ENCODE peak calls at places on chromosomes 7 and 10, in eight cellular contexts. T, J, V, Q, U, Z, G and O are unnamed samples.

GRCh38 chr10:62619409-62619730 is 185.2 kb upstream of the ADO start:
- DNase-seq in T (no peak), J (no peak), V (no peak), Q (no peak), U (no peak), Z (no peak), G (no peak), O (no peak)

GRCh38 chr7:117296066-117296465 is 26.8 kb downstream of the WNT2 start:
- DNase-seq in T (no peak), J (no peak), V (no peak), Q (no peak), U (no peak), Z (no peak), G (peak; percentile 66), O (no peak)

GRCh38 chr7:116322541-116322940 is 112.2 kb downstream of the TES start:
- DNase-seq in T (no peak), J (no peak), V (peak; percentile 64), Q (no peak), U (no peak), Z (no peak), G (no peak), O (no peak)

GRCh38 chr10:75043256-75044121 is 68.0 kb upstream of the SAMD8 start:
- DNase-seq in T (peak; percentile 46), J (no peak), V (no peak), Q (no peak), U (no peak), Z (no peak), G (no peak), O (no peak)

GRCh38 chr7:45177801-45178200 is 20.2 kb downstream of the RAMP3 start:
- DNase-seq in T (no peak), J (peak; percentile 7), V (no peak), Q (no peak), U (no peak), Z (no peak), G (no peak), O (no peak)

GRCh38 chr10:72013202-72013945 is 49.2 kb downstream of the CHST3 start:
- DNase-seq in T (no peak), J (peak; percentile 86), V (no peak), Q (no peak), U (no peak), Z (no peak), G (no peak), O (no peak)

GRCh38 chr10:83713423-83713822 is 425.9 kb upstream of the GHITM start:
- DNase-seq in T (no peak), J (no peak), V (no peak), Q (no peak), U (no peak), Z (no peak), G (no peak), O (no peak)

GRCh38 chr7:44759246-44759645 is 10.6 kb downstream of the ZMIZ2 start:
- DNase-seq in T (no peak), J (no peak), V (no peak), Q (no peak), U (no peak), Z (no peak), G (no peak), O (no peak)